ENCODE peak calls at places on chromosomes 1 and 21, in four cellular contexts. One of them, this sample, is unnamed.

GRCh38 chr1:2980073-2980791 is 41.0 kb upstream of the ACTRT2 start:
- DNase-seq in NCI-H2081: no peak
- DNase-seq in T-helper 9 cell: no peak
- DNase-seq in substantia nigra: no peak
- DNase-seq in this sample: no peak

GRCh38 chr1:88855986-88856385 is 35.4 kb downstream of the GTF2B start:
- DNase-seq in NCI-H2081: no peak
- DNase-seq in substantia nigra: no peak
- DNase-seq in T-helper 9 cell: no peak
- DNase-seq in this sample: no peak

GRCh38 chr1:29264773-29265389 is 28.6 kb downstream of the PTPRU start:
- DNase-seq in T-helper 9 cell: no peak
- DNase-seq in NCI-H2081: no peak
- DNase-seq in substantia nigra: no peak
- DNase-seq in this sample: no peak

GRCh38 chr1:54355931-54356679 is 50.1 kb downstream of the SSBP3 start:
- DNase-seq in NCI-H2081: no peak
- DNase-seq in T-helper 9 cell: no peak
- DNase-seq in substantia nigra: no peak
- DNase-seq in this sample: no peak

GRCh38 chr21:39703578-39703977 is 41.4 kb upstream of the IGSF5 start:
- DNase-seq in NCI-H2081: no peak
- DNase-seq in substantia nigra: no peak
- DNase-seq in T-helper 9 cell: no peak
- DNase-seq in this sample: no peak

GRCh38 chr1:75265792-75266191 is 131.6 kb downstream of the LHX8 start:
- DNase-seq in substantia nigra: no peak
- DNase-seq in T-helper 9 cell: no peak
- DNase-seq in NCI-H2081: peak; percentile 63
- DNase-seq in this sample: no peak

GRCh38 chr1:58442114-58442513 is 104.4 kb downstream of the OMA1 start:
- DNase-seq in substantia nigra: no peak
- DNase-seq in T-helper 9 cell: no peak
- DNase-seq in NCI-H2081: peak; percentile 50
- DNase-seq in this sample: no peak

GRCh38 chr1:20753589-20753988 is 21.1 kb upstream of the SH2D5 start:
- DNase-seq in T-helper 9 cell: no peak
- DNase-seq in substantia nigra: no peak
- DNase-seq in NCI-H2081: no peak
- DNase-seq in this sample: no peak

GRCh38 chr1:43781574-43781973 is 74.2 kb downstream of the ST3GAL3 start:
- DNase-seq in T-helper 9 cell: no peak
- DNase-seq in substantia nigra: no peak
- DNase-seq in NCI-H2081: no peak
- DNase-seq in this sample: no peak

GRCh38 chr1:46615735-46616134 is 876 bp downstream of the MOB3C start:
- DNase-seq in substantia nigra: no peak
- DNase-seq in NCI-H2081: no peak
- DNase-seq in T-helper 9 cell: no peak
- DNase-seq in this sample: no peak

GRCh38 chr1:94118013-94118412 is 2.9 kb downstream of the ABCA4 start:
- DNase-seq in T-helper 9 cell: no peak
- DNase-seq in NCI-H2081: no peak
- DNase-seq in substantia nigra: no peak
- DNase-seq in this sample: no peak

GRCh38 chr1:100936194-100936967 is 40.5 kb downstream of the SLC30A7 start:
- DNase-seq in substantia nigra: no peak
- DNase-seq in T-helper 9 cell: no peak
- DNase-seq in NCI-H2081: no peak
- DNase-seq in this sample: no peak

GRCh38 chr1:61427516-61427915 is 297.4 kb downstream of the TM2D1 start:
- DNase-seq in substantia nigra: no peak
- DNase-seq in T-helper 9 cell: no peak
- DNase-seq in NCI-H2081: no peak
- DNase-seq in this sample: no peak

GRCh38 chr1:47930215-47930885 is 66.8 kb downstream of the TRABD2B start:
- DNase-seq in substantia nigra: no peak
- DNase-seq in T-helper 9 cell: no peak
- DNase-seq in NCI-H2081: no peak
- DNase-seq in this sample: no peak

GRCh38 chr21:45427331-45428271 is 22.6 kb downstream of the COL18A1 start:
- DNase-seq in substantia nigra: no peak
- DNase-seq in T-helper 9 cell: no peak
- DNase-seq in NCI-H2081: no peak
- DNase-seq in this sample: no peak

GRCh38 chr1:8096105-8097011 is 70.2 kb upstream of the ERRFI1 start:
- DNase-seq in substantia nigra: no peak
- DNase-seq in T-helper 9 cell: no peak
- DNase-seq in NCI-H2081: no peak
- DNase-seq in this sample: no peak

GRCh38 chr1:110462093-110462492 is 11.1 kb downstream of the PROK1 start:
- DNase-seq in T-helper 9 cell: no peak
- DNase-seq in NCI-H2081: no peak
- DNase-seq in substantia nigra: no peak
- DNase-seq in this sample: no peak

GRCh38 chr1:153474349-153474748 is 13.9 kb upstream of the S100A7 start:
- DNase-seq in substantia nigra: no peak
- DNase-seq in NCI-H2081: no peak
- DNase-seq in T-helper 9 cell: no peak
- DNase-seq in this sample: no peak

GRCh38 chr1:23555949-23556640 is 3.2 kb downstream of the ID3 start:
- DNase-seq in substantia nigra: no peak
- DNase-seq in NCI-H2081: peak; percentile 77
- DNase-seq in T-helper 9 cell: no peak
- DNase-seq in this sample: no peak

GRCh38 chr1:81410351-81410750 is 390.4 kb upstream of the ADGRL2 start:
- DNase-seq in NCI-H2081: no peak
- DNase-seq in T-helper 9 cell: no peak
- DNase-seq in substantia nigra: no peak
- DNase-seq in this sample: no peak

GRCh38 chr1:172451002-172451443 is 7.2 kb upstream of the PIGC start:
- DNase-seq in substantia nigra: no peak
- DNase-seq in NCI-H2081: no peak
- DNase-seq in T-helper 9 cell: no peak
- DNase-seq in this sample: no peak